ENCODE peak calls at places on chromosomes 2 and 18, in four cellular contexts. Z is ovary, R is IMR-90, I is astrocyte of the spinal cord. J is an unnamed sample.

GRCh38 chr2:71667256-71668182 is 214.2 kb downstream of the DYSF start:
- DNase-seq in R (no peak), Z (peak), I (no peak), J (no peak)

GRCh38 chr2:88239781-88240180 is 69.6 kb downstream of the THNSL2 start:
- DNase-seq in R (no peak), I (no peak), Z (no peak), J (no peak)

GRCh38 chr2:219615036-219615435 is 12.4 kb upstream of the SLC4A3 start:
- DNase-seq in R (no peak), Z (no peak), I (no peak), J (no peak)

GRCh38 chr2:32918774-32919173 is 28.0 kb upstream of the LTBP1 start:
- DNase-seq in Z (no peak), I (no peak), R (no peak), J (no peak)

GRCh38 chr2:2044658-2045057 is 286.4 kb downstream of the MYT1L start:
- DNase-seq in Z (no peak), R (no peak), I (no peak), J (no peak)

GRCh38 chr2:230868947-230869690 is 4.4 kb downstream of the ITM2C start:
- DNase-seq in I (peak), Z (no peak), R (no peak), J (no peak)

GRCh38 chr2:95346738-95347671 is 49.9 kb downstream of the KCNIP3 start:
- DNase-seq in Z (peak), R (no peak), I (no peak), J (peak)

GRCh38 chr2:118224888-118225264 is 136.6 kb downstream of the INSIG2 start:
- DNase-seq in R (no peak), Z (no peak), I (no peak), J (no peak)

GRCh38 chr2:64263315-64263714 is 119.1 kb upstream of the PELI1 start:
- DNase-seq in R (peak), I (peak), Z (no peak), J (peak)

GRCh38 chr2:102717308-102718018 is 44.4 kb upstream of the TMEM182 start:
- DNase-seq in R (peak), Z (no peak), I (peak), J (peak)

GRCh38 chr2:2940702-2941655 is 436.6 kb downstream of the EIPR1 start:
- DNase-seq in R (no peak), I (no peak), Z (no peak), J (no peak)

GRCh38 chr2:32991091-32991845 is 44.5 kb downstream of the LTBP1 start:
- DNase-seq in I (no peak), R (no peak), Z (no peak), J (no peak)

GRCh38 chr2:138486347-138487198 is 15.0 kb upstream of the SPOPL start:
- DNase-seq in R (no peak), Z (no peak), I (no peak), J (no peak)

GRCh38 chr2:214899751-214900150 is 90.3 kb upstream of the BARD1 start:
- DNase-seq in I (no peak), Z (no peak), R (no peak), J (no peak)

GRCh38 chr2:51322612-51323011 is 290.7 kb upstream of the NRXN1 start:
- DNase-seq in I (no peak), R (no peak), Z (no peak), J (no peak)

GRCh38 chr18:10169064-10169562 is 255.3 kb downstream of the VAPA start:
- DNase-seq in Z (no peak), I (peak), R (peak), J (peak)

GRCh38 chr2:64831134-64831976 is 157.8 kb upstream of the SLC1A4 start:
- DNase-seq in I (peak), R (peak), Z (no peak), J (peak)

GRCh38 chr18:8849696-8850095 is 144.3 kb downstream of the MTCL1 start:
- DNase-seq in Z (no peak), R (peak), I (no peak), J (no peak)

GRCh38 chr2:25951071-25951547 is 31.2 kb downstream of the KIF3C start:
- DNase-seq in Z (peak), R (peak), I (peak), J (peak)

GRCh38 chr2:140998577-140998976 is 1132.2 kb downstream of the LRP1B start:
- DNase-seq in I (no peak), Z (no peak), R (peak), J (peak)

GRCh38 chr2:240513544-240514287 is 44.1 kb downstream of the ANKMY1 start:
- DNase-seq in I (peak), R (peak), Z (peak), J (peak)

GRCh38 chr2:76009484-76009883 is 298.8 kb upstream of the GCFC2 start:
- DNase-seq in I (no peak), Z (no peak), R (no peak), J (no peak)
- H3K4me3 ChIP-seq in I (no peak), Z (no peak), R (no peak), J (no peak)

GRCh38 chr2:105800036-105800755 is 55.5 kb downstream of the NCK2 start:
- DNase-seq in Z (no peak), I (no peak), R (peak), J (peak)
- H3K4me3 ChIP-seq in Z (no peak), I (no peak), R (no peak), J (no peak)

GRCh38 chr18:24397694-24398365 is at the start of gene OSBPL1A:
- DNase-seq in Z (peak), R (peak), I (peak), J (peak)

GRCh38 chr18:24396082-24396623 is 1.5 kb downstream of the OSBPL1A start:
- DNase-seq in I (no peak), Z (no peak), R (peak), J (no peak)

GRCh38 chr18:24397131-24397693 is 412 bp downstream of the OSBPL1A start:
- DNase-seq in Z (no peak), R (peak), I (peak), J (peak)

GRCh38 chr18:24400587-24400986 is 3.0 kb upstream of the OSBPL1A start:
- DNase-seq in I (no peak), Z (no peak), R (no peak), J (no peak)

GRCh38 chr18:24398515-24398914 is 891 bp upstream of the OSBPL1A start:
- DNase-seq in Z (no peak), R (peak), I (peak), J (no peak)
- H3K4me3 ChIP-seq in Z (no peak), R (no peak), I (peak), J (no peak)

DNA sequence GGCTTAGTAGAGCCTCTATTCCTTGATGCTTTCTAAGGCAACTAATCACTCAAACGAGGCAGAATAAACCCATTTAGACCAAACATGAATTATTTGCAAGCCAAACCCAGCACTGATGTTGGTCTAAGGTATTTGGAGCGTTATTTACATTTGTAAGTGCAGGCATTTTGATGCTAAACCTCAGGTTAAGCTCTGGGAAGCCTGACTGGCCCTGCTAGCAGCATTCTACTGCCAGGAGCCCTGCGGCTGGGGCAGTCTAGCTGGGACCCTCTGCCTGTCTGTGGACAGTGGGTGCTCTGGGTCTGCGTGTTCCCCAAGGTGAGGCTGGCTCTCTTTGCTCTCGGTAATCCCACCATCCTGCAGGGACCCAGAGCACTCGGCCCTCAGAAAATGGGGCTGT is 173.2 kb upstream of the HS6ST1 start:
- DNase-seq in Z (no peak), R (no peak), I (no peak), J (no peak)
- H3K4me3 ChIP-seq in Z (no peak), R (no peak), I (no peak), J (no peak)

GRCh38 chr2:211901226-211901625 is 637.4 kb downstream of the ERBB4 start:
- DNase-seq in Z (no peak), R (no peak), I (no peak), J (no peak)
- H3K4me3 ChIP-seq in Z (no peak), R (no peak), I (no peak), J (no peak)

J was measured in cardiac fibroblast.